ENCODE peak calls at places on chromosome 16, in four cellular contexts. F is SK-N-SH, B is K562, Q is H1. E is an unnamed sample.
A peak's percentile ranks its signal among the peaks of the same experiment; 100 is the strongest.

GRCh38 chr16:27426423-27427408 is 24.7 kb downstream of the IL21R start:
- DNase-seq in F (no peak), B (peak; percentile 54), Q (no peak), E (no peak)

GRCh38 chr16:57627184-57627871 is 1.1 kb upstream of the ADGRG1 start:
- DNase-seq in F (peak; percentile 59), B (no peak), Q (no peak), E (peak; percentile 44)

GRCh38 chr16:28063047-28063521 is 430 bp downstream of the GSG1L start:
- DNase-seq in F (peak; percentile 71), B (no peak), Q (no peak), E (peak; percentile 38)

GRCh38 chr16:57187508-57187854 is 1.4 kb downstream of the RSPRY1 start:
- DNase-seq in F (no peak), B (no peak), Q (no peak), E (no peak)

GRCh38 chr16:68257251-68257905 is 6.9 kb upstream of the SLC7A6 start:
- DNase-seq in F (no peak), B (no peak), Q (no peak), E (no peak)

GRCh38 chr16:49528564-49529150 is 155.1 kb downstream of the C16orf78 start:
- DNase-seq in F (peak; percentile 48), B (no peak), Q (no peak), E (no peak)

GRCh38 chr16:14063618-14064581 is 7.2 kb upstream of the MRTFB start:
- DNase-seq in F (no peak), B (no peak), Q (no peak), E (no peak)

GRCh38 chr16:55824473-55824872 is 8.4 kb downstream of the CES1 start:
- DNase-seq in F (no peak), B (no peak), Q (no peak), E (no peak)

GRCh38 chr16:23952128-23953041 is 116.6 kb downstream of the PRKCB start:
- DNase-seq in F (peak; percentile 22), B (peak; percentile 91), Q (no peak), E (no peak)

GRCh38 chr16:70759666-70760065 is 41.3 kb downstream of the VAC14 start:
- DNase-seq in F (no peak), B (no peak), Q (no peak), E (no peak)

GRCh38 chr16:27222499-27223225 is 19.3 kb downstream of the KDM8 start:
- DNase-seq in F (peak; percentile 51), B (no peak), Q (no peak), E (no peak)

GRCh38 chr16:16083421-16084156 is 134.2 kb downstream of the ABCC1 start:
- DNase-seq in F (no peak), B (peak; percentile 66), Q (no peak), E (no peak)

GRCh38 chr16:49183911-49184310 is 97.7 kb downstream of the CBLN1 start:
- DNase-seq in F (peak; percentile 37), B (peak; percentile 19), Q (peak; percentile 7), E (peak; percentile 71)

GRCh38 chr16:80899804-80900592 is 95.6 kb upstream of the CDYL2 start:
- DNase-seq in F (peak; percentile 68), B (peak; percentile 30), Q (no peak), E (no peak)

GRCh38 chr16:67528870-67529638 is 425 bp downstream of the RIPOR1 start:
- DNase-seq in F (peak; percentile 83), B (peak; percentile 20), Q (no peak), E (peak; percentile 47)

GRCh38 chr16:73020409-73020884 is 27.5 kb downstream of the ZFHX3 start:
- DNase-seq in F (no peak), B (peak; percentile 9), Q (no peak), E (no peak)

GRCh38 chr16:48829361-48829760 is 219.4 kb upstream of the N4BP1 start:
- DNase-seq in F (no peak), B (no peak), Q (no peak), E (no peak)

GRCh38 chr16:11407047-11407982 is 62.1 kb downstream of the RMI2 start:
- DNase-seq in F (peak; percentile 75), B (peak; percentile 74), Q (no peak), E (peak; percentile 76)

DNA sequence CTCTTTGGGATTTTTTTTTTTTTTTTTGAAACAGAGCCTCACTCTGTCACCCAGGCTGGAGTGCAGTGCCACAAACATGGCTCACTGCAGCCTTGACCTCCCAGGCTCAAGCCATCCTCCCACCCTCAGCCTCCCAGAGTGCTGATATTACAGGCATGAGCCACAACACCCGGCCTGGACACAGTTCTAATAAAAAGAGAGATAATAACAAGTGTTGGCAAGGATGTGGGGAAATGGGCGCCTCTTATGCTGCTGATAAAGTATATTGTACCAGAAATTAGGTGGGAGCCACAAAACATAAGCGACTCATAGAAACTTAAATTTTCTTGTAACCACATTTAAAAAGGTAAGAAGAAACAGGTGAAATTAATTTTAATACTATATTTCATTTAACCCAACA is 50.4 kb upstream of the FA2H start:
- DNase-seq in F (no peak), B (no peak), Q (no peak), E (no peak)
- TF ChIP-seq MAX in F (no peak), B (no peak), Q (no peak), E (no peak)

DNA sequence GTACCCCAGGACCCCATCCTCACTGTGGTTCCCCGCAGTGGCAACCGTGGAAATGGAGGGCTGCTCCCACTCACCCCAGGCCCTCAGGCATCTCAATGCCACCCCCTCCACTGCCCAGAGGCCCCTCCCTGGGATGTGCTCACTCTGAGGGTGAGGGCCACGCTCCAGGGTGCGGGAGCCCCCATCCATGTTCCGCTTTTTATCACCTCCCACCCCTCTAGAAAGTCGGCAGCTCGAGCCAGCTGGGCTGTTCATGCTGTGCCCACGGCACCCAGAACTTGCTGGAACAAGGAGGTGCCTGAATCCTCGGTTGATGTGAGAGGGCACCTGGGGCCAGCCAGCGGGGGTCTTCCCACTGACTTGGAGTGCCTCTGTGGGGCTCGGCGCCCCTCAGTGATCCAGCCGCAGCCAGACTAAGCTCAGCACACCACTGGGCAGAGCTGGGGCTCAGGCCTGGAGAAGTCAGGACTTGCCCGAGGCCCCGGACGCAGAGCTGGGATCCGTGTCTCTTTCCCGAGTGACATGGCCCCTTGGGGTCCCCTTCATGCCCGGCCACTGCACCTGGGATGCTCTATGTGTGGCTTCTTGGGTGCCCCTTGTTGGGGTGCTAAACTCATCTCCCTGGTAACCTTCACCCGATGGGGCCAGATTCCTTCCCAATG is 143.1 kb upstream of the GSE1 start:
- DNase-seq in F (no peak), B (no peak), Q (no peak), E (no peak)
- TF ChIP-seq TEAD4 in F (no peak), B (no peak), Q (no peak), E (no peak)

DNA sequence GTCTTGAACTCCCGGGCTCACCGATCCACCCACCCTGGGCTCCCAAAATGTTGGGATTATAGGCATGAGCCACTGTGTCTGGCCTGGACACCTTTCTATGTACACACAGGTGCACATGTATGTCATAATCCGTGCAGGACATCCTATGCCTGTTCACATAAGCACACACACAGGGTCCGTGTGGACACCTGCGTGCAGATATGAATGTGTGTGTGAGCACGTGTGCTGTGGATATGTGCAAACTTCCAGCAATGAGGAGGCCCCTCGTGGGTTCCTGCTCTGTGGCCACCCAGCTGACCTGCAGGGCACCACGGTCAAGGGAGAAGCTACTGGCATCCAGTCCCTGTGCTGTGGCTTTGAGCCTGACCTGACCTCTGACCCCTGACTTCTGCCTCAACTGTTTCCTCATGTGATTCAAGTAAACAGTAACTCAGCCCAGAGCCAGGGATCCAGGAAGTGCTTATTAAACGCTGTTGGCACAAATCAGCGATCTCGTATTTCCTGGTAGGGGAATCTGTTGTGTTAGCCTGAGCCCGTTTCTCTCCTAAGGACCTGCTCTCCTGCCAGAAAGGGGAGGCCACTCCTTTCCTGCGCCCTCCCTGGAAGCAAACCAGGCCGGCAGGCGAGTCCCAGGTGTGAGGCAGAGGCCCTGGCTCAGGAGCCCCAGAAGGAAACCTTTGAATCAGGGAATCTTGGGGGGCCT is 6.5 kb downstream of the CPNE7 start:
- DNase-seq in F (no peak), B (no peak), Q (no peak), E (no peak)
- TF ChIP-seq MAX in F (no peak), B (no peak), Q (no peak), E (no peak)

GRCh38 chr16:77439106-77439505 is 4.3 kb upstream of the ADAMTS18 start:
- DNase-seq in F (no peak), B (no peak), Q (no peak), E (no peak)
- TF ChIP-seq TEAD4 in F (no peak), B (no peak), Q (no peak), E (no peak)

GRCh38 chr16:64381979-64382378 is 739.9 kb downstream of the CDH11 start:
- DNase-seq in F (no peak), B (no peak), Q (no peak), E (no peak)
- TF ChIP-seq MAX in F (no peak), B (no peak), Q (no peak), E (no peak)

GRCh38 chr16:87534030-87534653 is 41.3 kb upstream of the ZCCHC14 start:
- DNase-seq in F (no peak), B (no peak), Q (no peak), E (no peak)

GRCh38 chr16:87535457-87535854 is 42.6 kb upstream of the ZCCHC14 start:
- DNase-seq in F (no peak), B (no peak), Q (no peak), E (no peak)

GRCh38 chr16:87535855-87536794 is 43.3 kb upstream of the ZCCHC14 start:
- DNase-seq in F (no peak), B (no peak), Q (no peak), E (no peak)

GRCh38 chr16:87533061-87533460 is 40.2 kb upstream of the ZCCHC14 start:
- DNase-seq in F (no peak), B (no peak), Q (no peak), E (no peak)

GRCh38 chr16:87534751-87535150 is 41.9 kb upstream of the ZCCHC14 start:
- DNase-seq in F (no peak), B (no peak), Q (no peak), E (no peak)
- TF ChIP-seq TEAD4 in F (no peak), B (no peak), Q (no peak), E (no peak)

GRCh38 chr16:85457366-85457765 is 155.8 kb upstream of the GSE1 start:
- DNase-seq in F (no peak), B (no peak), Q (no peak), E (no peak)
- TF ChIP-seq MAX in F (no peak), B (no peak), Q (no peak), E (no peak)

GRCh38 chr16:85384831-85385462 is 228.2 kb upstream of the GSE1 start:
- DNase-seq in F (no peak), B (no peak), Q (no peak), E (peak; percentile 46)
- TF ChIP-seq TEAD4 in F (no peak), B (no peak), Q (no peak), E (no peak)

GRCh38 chr16:20084624-20085226 is 11.0 kb upstream of the GPR139 start:
- DNase-seq in F (no peak), B (peak; percentile 75), Q (no peak), E (no peak)
- TF ChIP-seq MAX in F (no peak), B (no peak), Q (no peak), E (no peak)

GRCh38 chr16:52436646-52437645 is 110.0 kb downstream of the TOX3 start:
- DNase-seq in F (no peak), B (no peak), Q (no peak), E (no peak)

GRCh38 chr16:52434224-52434623 is 112.7 kb downstream of the TOX3 start:
- DNase-seq in F (no peak), B (no peak), Q (no peak), E (no peak)

GRCh38 chr16:52439171-52439701 is 107.7 kb downstream of the TOX3 start:
- DNase-seq in F (peak; percentile 1), B (no peak), Q (no peak), E (no peak)

GRCh38 chr16:52439750-52440149 is 107.2 kb downstream of the TOX3 start:
- DNase-seq in F (no peak), B (no peak), Q (no peak), E (no peak)

GRCh38 chr16:52435573-52435972 is 111.4 kb downstream of the TOX3 start:
- DNase-seq in F (no peak), B (no peak), Q (no peak), E (no peak)
- TF ChIP-seq TEAD4 in F (no peak), B (no peak), Q (no peak), E (no peak)

E was measured in WTC11.